ENCODE peak calls at places on chromosomes 1 and 21, in seven cellular contexts. Q, C, H, P, B, T and A are unnamed samples.

GRCh38 chr1:193540511-193540910 is 354.1 kb upstream of the B3GALT2 start:
- DNase-seq in Q (no peak), C (no peak), H (no peak), P (no peak), B (no peak), T (no peak), A (no peak)

GRCh38 chr21:32333953-32334673 is 35.5 kb downstream of the MRAP start:
- DNase-seq in Q (no peak), C (no peak), H (no peak), P (no peak), B (no peak), T (no peak), A (no peak)

GRCh38 chr1:100538935-100539835 is 1.2 kb downstream of the GPR88 start:
- DNase-seq in Q (no peak), C (no peak), H (no peak), P (no peak), B (peak), T (no peak), A (peak)

GRCh38 chr1:5877683-5878530 is 114.3 kb downstream of the NPHP4 start:
- DNase-seq in Q (no peak), C (no peak), H (no peak), P (no peak), B (no peak), T (no peak), A (no peak)

GRCh38 chr1:76998582-76999189 is 131.4 kb downstream of the ST6GALNAC5 start:
- DNase-seq in Q (peak), C (no peak), H (no peak), P (peak), B (no peak), T (no peak), A (no peak)

GRCh38 chr1:158666037-158666436 is 20.5 kb downstream of the SPTA1 start:
- DNase-seq in Q (no peak), C (no peak), H (no peak), P (no peak), B (no peak), T (no peak), A (no peak)

GRCh38 chr1:3071507-3072177 is 2.6 kb downstream of the PRDM16 start:
- DNase-seq in Q (no peak), C (no peak), H (no peak), P (no peak), B (no peak), T (no peak), A (no peak)

GRCh38 chr1:221913351-221913750 is 171.5 kb upstream of the DUSP10 start:
- DNase-seq in Q (no peak), C (no peak), H (no peak), P (peak), B (no peak), T (no peak), A (no peak)

GRCh38 chr21:35637431-35637830 is 422.9 kb downstream of the SETD4 start:
- DNase-seq in Q (peak), C (no peak), H (no peak), P (peak), B (no peak), T (no peak), A (no peak)

GRCh38 chr1:230125633-230126528 is 58.8 kb downstream of the GALNT2 start:
- DNase-seq in Q (peak), C (no peak), H (no peak), P (no peak), B (no peak), T (no peak), A (no peak)

GRCh38 chr21:17903029-17903806 is 84.1 kb upstream of the C21orf91 start:
- DNase-seq in Q (peak), C (no peak), H (no peak), P (peak), B (no peak), T (no peak), A (no peak)

GRCh38 chr1:982765-983436 is 1.0 kb upstream of the PERM1 start:
- DNase-seq in Q (no peak), C (no peak), H (no peak), P (no peak), B (no peak), T (no peak), A (no peak)

GRCh38 chr1:232271991-232272589 is 357.8 kb downstream of the SIPA1L2 start:
- DNase-seq in Q (peak), C (no peak), H (no peak), P (peak), B (no peak), T (no peak), A (no peak)

GRCh38 chr1:59013276-59013927 is 229.6 kb upstream of the JUN start:
- DNase-seq in Q (peak), C (peak), H (peak), P (peak), B (peak), T (no peak), A (peak)

GRCh38 chr1:113048064-113048463 is 24.9 kb upstream of the LRIG2 start:
- DNase-seq in Q (no peak), C (no peak), H (no peak), P (no peak), B (no peak), T (no peak), A (no peak)

GRCh38 chr1:243513726-243514491 is 258.1 kb downstream of the SDCCAG8 start:
- DNase-seq in Q (peak), C (no peak), H (no peak), P (no peak), B (no peak), T (no peak), A (no peak)

GRCh38 chr1:185376288-185376687 is 59.2 kb upstream of the IVNS1ABP start:
- DNase-seq in Q (no peak), C (no peak), H (no peak), P (no peak), B (no peak), T (no peak), A (no peak)

GRCh38 chr1:244757091-244757939 is 78.1 kb upstream of the COX20 start:
- DNase-seq in Q (peak), C (no peak), H (no peak), P (peak), B (no peak), T (no peak), A (no peak)

GRCh38 chr1:75542818-75543570 is 67.9 kb downstream of the SLC44A5 start:
- DNase-seq in Q (peak), C (no peak), H (no peak), P (no peak), B (no peak), T (no peak), A (no peak)

GRCh38 chr1:224873645-224874369 is 55.7 kb upstream of the DNAH14 start:
- DNase-seq in Q (peak), C (no peak), H (no peak), P (peak), B (no peak), T (no peak), A (no peak)

GRCh38 chr1:216456682-216457081 is 33.4 kb upstream of the USH2A start:
- DNase-seq in Q (peak), C (no peak), H (no peak), P (peak), B (peak), T (no peak), A (no peak)

GRCh38 chr1:244010599-244011211 is 40.4 kb upstream of the ZBTB18 start:
- DNase-seq in Q (no peak), C (no peak), H (no peak), P (no peak), B (no peak), T (no peak), A (no peak)

GRCh38 chr1:110308247-110308646 is 30.9 kb upstream of the RBM15 start:
- DNase-seq in Q (peak), C (no peak), H (no peak), P (peak), B (no peak), T (no peak), A (no peak)

GRCh38 chr21:42164064-42164789 is 54.7 kb upstream of the ABCG1 start:
- DNase-seq in Q (peak), C (peak), H (peak), P (no peak), B (peak), T (no peak), A (peak)

GRCh38 chr1:162756523-162756922 is 34.0 kb upstream of the HSD17B7 start:
- DNase-seq in Q (peak), C (no peak), H (no peak), P (peak), B (no peak), T (no peak), A (no peak)

GRCh38 chr1:17877896-17878295 is 122.8 kb downstream of the ACTL8 start:
- DNase-seq in Q (no peak), C (no peak), H (no peak), P (peak), B (no peak), T (no peak), A (no peak)

GRCh38 chr1:228733576-228733975 is 1.7 kb upstream of the RHOU start:
- DNase-seq in Q (no peak), C (no peak), H (no peak), P (no peak), B (no peak), T (no peak), A (no peak)

GRCh38 chr1:87167855-87168630 is 160.6 kb upstream of the LMO4 start:
- DNase-seq in Q (no peak), C (no peak), H (no peak), P (no peak), B (no peak), T (no peak), A (no peak)
- TF ChIP-seq CTCF in Q (peak), C (no peak), H (no peak), P (peak), B (no peak), T (peak), A (no peak)

GRCh38 chr1:235430991-235431390 is 63.8 kb downstream of the TBCE start:
- DNase-seq in Q (peak), C (no peak), H (no peak), P (peak), B (no peak), T (no peak), A (no peak)

GRCh38 chr1:235429143-235429542 is 61.9 kb downstream of the TBCE start:
- DNase-seq in Q (no peak), C (no peak), H (no peak), P (peak), B (no peak), T (no peak), A (no peak)

DNA sequence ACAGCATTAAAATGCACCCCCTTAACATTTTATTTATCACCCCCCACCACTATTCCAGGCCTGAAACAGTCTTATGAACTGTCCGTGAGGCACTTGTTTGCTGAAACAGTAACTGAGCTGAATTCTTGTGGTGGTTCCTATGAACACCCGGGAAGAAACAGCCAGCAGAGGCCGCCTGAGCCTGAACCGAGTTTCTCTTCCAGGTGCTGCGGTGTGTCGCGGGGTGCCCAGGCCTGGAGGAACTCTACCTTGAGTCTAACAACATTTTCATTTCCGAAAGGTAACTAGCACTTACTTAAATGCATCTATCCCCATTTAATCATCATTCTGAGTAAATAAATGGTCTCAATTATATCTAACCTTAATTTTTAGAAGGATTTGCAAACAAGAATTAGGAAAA is 66.8 kb downstream of the TBCE start:
- DNase-seq in Q (no peak), C (no peak), H (no peak), P (no peak), B (peak), T (no peak), A (no peak)
- TF ChIP-seq CTCF in Q (no peak), C (no peak), H (no peak), P (no peak), B (no peak), T (peak), A (no peak)

GRCh38 chr1:19447550-19447949 is 37.8 kb downstream of the CAPZB start:
- DNase-seq in Q (no peak), C (no peak), H (no peak), P (no peak), B (no peak), T (no peak), A (no peak)

GRCh38 chr1:19448491-19449439 is 36.6 kb downstream of the CAPZB start:
- DNase-seq in Q (peak), C (no peak), H (peak), P (peak), B (no peak), T (no peak), A (no peak)

GRCh38 chr1:19443321-19443720 is 42.0 kb downstream of the CAPZB start:
- DNase-seq in Q (no peak), C (no peak), H (no peak), P (no peak), B (no peak), T (no peak), A (no peak)

GRCh38 chr1:19444399-19445021 is 40.8 kb downstream of the CAPZB start:
- DNase-seq in Q (no peak), C (no peak), H (no peak), P (no peak), B (no peak), T (no peak), A (no peak)

DNA sequence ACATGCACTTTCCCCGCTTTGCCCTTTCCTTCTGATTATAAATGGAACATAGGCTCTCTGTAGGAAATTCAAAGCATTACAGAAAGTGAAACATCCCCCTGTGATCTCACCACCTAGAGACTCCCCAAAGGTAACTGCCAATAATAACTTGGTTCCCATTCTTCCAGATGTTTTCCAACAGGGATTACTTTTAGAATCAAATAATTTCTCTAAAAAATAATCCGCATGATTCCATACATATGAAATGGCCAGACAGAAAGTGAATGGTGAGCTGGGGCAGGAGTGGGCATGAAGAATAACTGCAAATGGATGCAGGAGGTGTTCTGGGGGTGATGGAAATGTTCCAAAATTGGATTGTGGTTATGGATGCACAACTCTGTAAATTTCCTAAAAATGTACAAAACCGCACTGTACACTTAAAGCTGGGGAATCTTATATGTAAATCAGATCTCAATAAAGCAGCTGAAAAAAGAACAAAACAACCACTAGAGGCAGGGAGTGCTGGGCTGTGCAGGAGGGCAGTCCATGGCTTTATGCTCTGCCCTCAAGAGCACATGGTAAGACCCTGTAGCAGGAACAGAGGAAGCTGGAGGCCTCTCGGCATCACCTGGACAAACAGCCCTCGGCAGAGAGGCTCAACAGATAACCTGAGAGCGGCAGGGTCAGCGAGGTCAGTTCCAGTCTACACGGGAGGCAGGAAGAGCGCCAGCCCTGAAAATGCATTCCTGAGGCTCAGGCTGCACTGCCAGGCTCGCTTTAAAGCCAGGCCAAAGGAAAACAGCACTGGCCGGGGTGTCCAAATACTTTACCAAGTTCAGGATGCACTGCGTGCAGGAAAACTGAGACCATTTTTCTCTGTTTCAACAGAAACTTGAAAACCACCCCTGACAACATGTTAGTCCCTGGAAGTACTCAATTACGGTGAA is 39.7 kb downstream of the CAPZB start:
- DNase-seq in Q (no peak), C (no peak), H (no peak), P (no peak), B (peak), T (no peak), A (peak)
- TF ChIP-seq CTCF in Q (peak), C (peak), H (peak), P (peak), B (no peak), T (no peak), A (no peak)

GRCh38 chr1:152015766-152016165 is 21.0 kb downstream of the S100A11 start:
- DNase-seq in Q (peak), C (no peak), H (no peak), P (no peak), B (no peak), T (no peak), A (no peak)

GRCh38 chr1:152021557-152021956 is 15.2 kb downstream of the S100A11 start:
- DNase-seq in Q (no peak), C (no peak), H (no peak), P (no peak), B (no peak), T (no peak), A (no peak)

GRCh38 chr1:152014943-152015342 is 21.3 kb upstream of the S100A10 start:
- DNase-seq in Q (no peak), C (no peak), H (no peak), P (no peak), B (no peak), T (no peak), A (no peak)

GRCh38 chr1:152022521-152022920 is 14.3 kb downstream of the S100A11 start:
- DNase-seq in Q (no peak), C (no peak), H (no peak), P (no peak), B (no peak), T (no peak), A (no peak)

DNA sequence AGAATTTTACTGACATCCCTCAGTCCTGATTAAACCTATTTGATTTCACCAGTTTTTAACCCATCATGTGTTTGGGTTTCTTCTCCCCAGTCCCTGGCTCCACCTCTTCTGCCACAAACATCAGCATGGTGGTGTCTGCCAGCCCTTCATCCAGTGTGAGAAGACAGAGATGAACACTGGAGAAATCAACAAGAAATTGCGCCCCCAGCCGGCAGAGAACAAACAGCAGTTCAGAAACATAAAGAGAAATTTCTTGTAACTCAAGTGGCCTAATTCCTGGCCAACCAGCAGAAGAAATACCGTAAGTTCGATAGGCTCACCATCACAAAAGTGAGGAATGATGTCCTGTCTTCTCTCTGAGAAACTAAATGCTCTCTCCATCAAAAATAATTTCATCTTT is 18.3 kb downstream of the S100A11 start:
- DNase-seq in Q (peak), C (no peak), H (no peak), P (peak), B (peak), T (no peak), A (peak)
- TF ChIP-seq CTCF in Q (peak), C (peak), H (no peak), P (peak), B (peak), T (peak), A (peak)

GRCh38 chr1:166766942-166767341 is 72.3 kb upstream of the POGK start:
- DNase-seq in Q (no peak), C (no peak), H (no peak), P (no peak), B (no peak), T (no peak), A (no peak)
- TF ChIP-seq CTCF in Q (no peak), C (no peak), H (no peak), P (no peak), B (no peak), T (no peak), A (no peak)